ENCODE peak calls at places on chromosomes 3 and 15, in ten cellular contexts. D is MM.1S, Q is GM23248, P is SK-N-SH, B is GM23338, G is OCI-LY7, S is PC-9, X is hepatocyte, W is Karpas-422, O is HCT116. H is an unnamed sample.

GRCh38 chr3:115626006-115626409 is 2.7 kb downstream of the GAP43 start:
- DNase-seq in D (no peak), Q (no peak), P (no peak), B (peak; percentile 46), G (no peak), S (no peak), X (no peak), W (no peak), O (no peak), H (no peak)

GRCh38 chr15:42344763-42345162 is 14.5 kb upstream of the CAPN3 start:
- DNase-seq in D (no peak), Q (peak; percentile 90), P (no peak), B (no peak), G (no peak), S (peak; percentile 69), X (peak; percentile 5), W (no peak), O (no peak), H (peak; percentile 68)

GRCh38 chr3:43879166-43879565 is 188.4 kb downstream of the ABHD5 start:
- DNase-seq in D (peak; percentile 19), Q (peak; percentile 43), P (no peak), B (peak; percentile 95), G (peak; percentile 73), S (peak; percentile 76), X (peak; percentile 77), W (peak; percentile 84), O (peak; percentile 58), H (peak; percentile 66)

GRCh38 chr15:84398763-84399701 is 163.5 kb downstream of the GOLGA6L4 start:
- DNase-seq in D (no peak), Q (no peak), P (no peak), B (peak; percentile 4), G (no peak), S (no peak), X (no peak), W (no peak), O (no peak), H (no peak)

GRCh38 chr3:3666664-3667063 is 132.6 kb upstream of the LRRN1 start:
- DNase-seq in D (peak; percentile 23), Q (no peak), P (no peak), B (no peak), G (no peak), S (no peak), X (no peak), W (no peak), O (no peak), H (no peak)

GRCh38 chr15:47673343-47673761 is 44.0 kb upstream of the SEMA6D start:
- DNase-seq in D (no peak), Q (no peak), P (peak; percentile 31), B (peak; percentile 18), G (no peak), S (no peak), X (peak; percentile 10), W (no peak), O (no peak), H (no peak)

GRCh38 chr15:69862540-69862939 is 235.2 kb downstream of the TLE3 start:
- DNase-seq in D (no peak), Q (no peak), P (no peak), B (no peak), G (no peak), S (no peak), X (no peak), W (no peak), O (no peak), H (peak; percentile 11)

GRCh38 chr3:138051946-138052802 is 42.2 kb downstream of the CLDN18 start:
- DNase-seq in D (peak; percentile 53), Q (peak; percentile 67), P (peak; percentile 34), B (peak; percentile 76), G (peak; percentile 26), S (no peak), X (peak; percentile 70), W (peak; percentile 78), O (peak; percentile 12), H (peak; percentile 60)

GRCh38 chr15:53811530-53811929 is 52.1 kb upstream of the WDR72 start:
- DNase-seq in D (peak; percentile 32), Q (peak; percentile 5), P (peak; percentile 10), B (peak; percentile 45), G (peak; percentile 6), S (no peak), X (peak; percentile 53), W (peak; percentile 49), O (peak; percentile 7), H (peak; percentile 30)

GRCh38 chr15:62119224-62119925 is 45.7 kb downstream of the C2CD4B start:
- DNase-seq in D (no peak), Q (peak; percentile 97), P (no peak), B (no peak), G (peak; percentile 37), S (peak; percentile 84), X (peak; percentile 73), W (no peak), O (peak; percentile 44), H (peak; percentile 82)

GRCh38 chr3:58044656-58045055 is 36.4 kb downstream of the FLNB start:
- DNase-seq in D (no peak), Q (peak; percentile 88), P (no peak), B (no peak), G (no peak), S (no peak), X (no peak), W (no peak), O (no peak), H (no peak)

GRCh38 chr3:17945018-17945798 is 202.8 kb upstream of the TBC1D5 start:
- DNase-seq in D (no peak), Q (peak; percentile 44), P (no peak), B (no peak), G (no peak), S (no peak), X (no peak), W (no peak), O (no peak), H (no peak)

GRCh38 chr3:115381573-115381912 is 234.5 kb upstream of the ZBTB20 start:
- DNase-seq in D (no peak), Q (peak; percentile 15), P (no peak), B (no peak), G (no peak), S (no peak), X (no peak), W (no peak), O (no peak), H (no peak)

GRCh38 chr3:105359098-105359762 is 7.5 kb upstream of the ALCAM start:
- DNase-seq in D (no peak), Q (peak; percentile 84), P (no peak), B (no peak), G (no peak), S (no peak), X (no peak), W (no peak), O (no peak), H (peak; percentile 67)

GRCh38 chr3:51718547-51719412 is 11.9 kb downstream of the GRM2 start:
- DNase-seq in D (peak; percentile 86), Q (peak; percentile 76), P (peak; percentile 89), B (peak; percentile 93), G (peak; percentile 64), S (peak; percentile 43), X (peak; percentile 78), W (peak; percentile 78), O (peak; percentile 68), H (peak; percentile 80)

GRCh38 chr3:126535636-126536035 is 11.7 kb downstream of the CHST13 start:
- DNase-seq in D (no peak), Q (no peak), P (no peak), B (no peak), G (no peak), S (no peak), X (no peak), W (no peak), O (no peak), H (no peak)
- H3K9me2 ChIP-seq in D (no peaks in the 10 kb centered on the region), Q (no peaks in the 10 kb centered on the region), P (no peaks in the 10 kb centered on the region), B (no peaks in the 10 kb centered on the region), G (no peaks in the 10 kb centered on the region), S (no peaks in the 10 kb centered on the region), X (no peaks in the 10 kb centered on the region), W (no peaks in the 10 kb centered on the region), O (no peaks in the 10 kb centered on the region), H (no peaks in the 10 kb centered on the region)

DNA sequence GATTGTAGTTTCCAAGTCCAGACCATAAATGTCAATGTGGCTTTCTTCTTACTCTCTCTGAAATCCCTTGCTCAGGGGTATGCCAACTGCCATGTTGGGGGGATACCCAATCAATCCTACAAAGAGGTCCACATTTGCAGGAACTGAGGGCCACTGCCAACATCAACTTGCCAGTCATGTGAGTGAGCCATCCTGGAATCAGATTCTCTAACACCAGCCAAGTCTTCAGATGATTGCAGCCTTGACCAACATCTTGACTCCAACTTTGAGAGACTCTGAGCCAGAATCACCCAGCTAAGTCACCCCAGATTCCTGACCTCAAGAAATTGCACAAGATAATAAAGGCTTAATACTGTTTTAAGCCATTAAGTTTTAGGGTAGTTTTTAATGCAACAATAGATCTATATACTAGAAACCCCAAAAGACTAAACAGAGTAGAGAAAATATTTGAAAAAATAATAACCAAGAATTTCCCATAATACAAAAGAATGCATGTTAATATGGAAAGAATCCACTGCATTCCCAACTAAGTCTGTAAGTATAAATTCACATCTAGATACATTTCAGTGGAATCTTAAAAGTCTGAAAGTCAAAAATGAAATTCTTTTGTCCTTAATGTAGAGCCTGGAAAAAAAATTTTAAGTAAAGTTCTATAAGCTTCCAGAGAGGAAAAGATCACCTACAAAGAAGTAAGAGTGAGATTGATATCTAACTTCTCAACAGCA is 22.4 kb downstream of the ISG20 start:
- DNase-seq in D (no peak), Q (peak; percentile 63), P (no peak), B (no peak), G (no peak), S (no peak), X (no peak), W (no peak), O (no peak), H (no peak)
- H3K9me2 ChIP-seq in D (no peaks in the 10 kb centered on the region), Q (no peaks in the 10 kb centered on the region), P (no peaks in the 10 kb centered on the region), B (no peaks in the 10 kb centered on the region), G (no peaks in the 10 kb centered on the region), S (no peaks in the 10 kb centered on the region), X (no peaks in the 10 kb centered on the region), W (no peaks in the 10 kb centered on the region), O (no peaks in the 10 kb centered on the region), H (no peaks in the 10 kb centered on the region)

DNA sequence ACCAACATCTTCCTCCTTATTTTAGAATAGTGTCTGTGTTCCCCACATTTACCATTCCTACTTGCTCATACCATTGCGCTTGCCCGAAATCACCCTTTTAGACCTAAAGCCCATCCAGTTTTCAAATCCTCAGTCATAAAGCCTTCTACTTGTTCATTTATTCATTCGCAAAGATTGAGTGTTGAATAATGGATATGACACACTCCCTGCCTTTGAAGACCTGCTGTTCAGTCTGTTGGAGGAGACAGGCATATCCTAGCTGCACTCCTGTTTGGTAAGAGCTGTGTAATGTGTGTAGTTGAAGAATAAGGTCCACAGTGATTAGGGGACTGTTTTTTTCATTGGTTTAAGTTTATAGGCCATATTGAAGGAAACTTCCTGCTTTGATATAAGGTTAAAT is 1.7 kb downstream of the CNOT10 start:
- DNase-seq in D (no peak), Q (peak; percentile 10), P (no peak), B (no peak), G (no peak), S (no peak), X (no peak), W (no peak), O (no peak), H (peak; percentile 13)
- H3K9me2 ChIP-seq in D (no peaks in the 10 kb centered on the region), Q (no peaks in the 10 kb centered on the region), P (no peaks in the 10 kb centered on the region), B (no peaks in the 10 kb centered on the region), G (no peaks in the 10 kb centered on the region), S (no peaks in the 10 kb centered on the region), X (no peaks in the 10 kb centered on the region), W (no peaks in the 10 kb centered on the region), O (no peaks in the 10 kb centered on the region), H (no peaks in the 10 kb centered on the region)

DNA sequence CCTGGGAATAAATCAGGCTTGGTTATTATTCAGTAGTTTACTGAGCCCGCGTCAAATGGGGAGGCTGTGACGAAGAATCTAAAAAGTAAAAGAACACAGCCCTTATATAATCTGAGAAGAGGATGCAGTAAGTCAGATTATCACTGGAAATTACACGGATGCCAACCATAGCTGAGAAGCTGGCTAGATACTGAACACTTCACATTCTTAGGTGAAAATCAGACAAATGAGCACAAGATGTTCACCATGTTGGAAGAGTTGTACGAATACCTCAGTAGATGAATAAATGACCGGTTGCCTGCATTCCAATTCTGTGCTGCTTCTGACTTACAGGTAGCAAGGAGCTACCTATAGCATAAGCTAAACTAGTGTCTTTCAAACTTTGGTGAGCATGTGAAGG is 254.3 kb downstream of the THRB start:
- DNase-seq in D (no peak), Q (no peak), P (no peak), B (no peak), G (no peak), S (no peak), X (no peak), W (no peak), O (no peak), H (no peak)
- H3K9me2 ChIP-seq in D (no peaks in the 10 kb centered on the region), Q (no peaks in the 10 kb centered on the region), P (no peaks in the 10 kb centered on the region), B (no peaks in the 10 kb centered on the region), G (no peaks in the 10 kb centered on the region), S (no peaks in the 10 kb centered on the region), X (no peaks in the 10 kb centered on the region), W (no peaks in the 10 kb centered on the region), O (no peaks in the 10 kb centered on the region), H (no peaks in the 10 kb centered on the region)

H was measured in PC-3.